ENCODE peak calls at places on chromosomes 5 and 9, in six cellular contexts. O is iPS-NIHi11, L is SK-N-SH, P is heart right ventricle, A is lower lobe of right lung, Y is iris pigment epithelial cell. M is an unnamed sample.

GRCh38 chr9:105296889-105297288 is 52.4 kb downstream of the SLC44A1 start:
- DNase-seq in O (peak), L (no peak), P (no peak), A (no peak), Y (peak), M (no peak)

GRCh38 chr9:86354882-86355399 is 731 bp upstream of the TUT7 start:
- DNase-seq in O (no peak), L (peak), P (no peak), A (no peak), Y (peak), M (peak)

GRCh38 chr5:155418960-155419579 is 405.5 kb downstream of the KIF4B start:
- DNase-seq in O (no peak), L (no peak), P (no peak), A (no peak), Y (no peak), M (no peak)

GRCh38 chr9:135340143-135340655 is 139.4 kb upstream of the PPP1R26 start:
- DNase-seq in O (peak), L (no peak), P (no peak), A (no peak), Y (no peak), M (no peak)

GRCh38 chr5:142411103-142411502 is 86.3 kb upstream of the SPRY4 start:
- DNase-seq in O (no peak), L (no peak), P (no peak), A (no peak), Y (no peak), M (no peak)

GRCh38 chr9:34177906-34178697 is 741 bp upstream of the UBAP1 start:
- DNase-seq in O (no peak), L (no peak), P (no peak), A (no peak), Y (no peak), M (no peak)

GRCh38 chr5:151080620-151081425 is at the start of gene TNIP1:
- DNase-seq in O (peak), L (peak), P (peak), A (peak), Y (peak), M (peak)

GRCh38 chr5:143206194-143207053 is 197.1 kb downstream of the NR3C1 start:
- DNase-seq in O (no peak), L (no peak), P (no peak), A (no peak), Y (no peak), M (no peak)

GRCh38 chr5:168651654-168652053 is 72.5 kb upstream of the PANK3 start:
- DNase-seq in O (no peak), L (no peak), P (no peak), A (no peak), Y (peak), M (no peak)

GRCh38 chr9:88950341-88951141 is 40.7 kb upstream of the S1PR3 start:
- DNase-seq in O (no peak), L (no peak), P (no peak), A (no peak), Y (peak), M (no peak)

GRCh38 chr5:157351386-157352089 is 85.6 kb downstream of the CYFIP2 start:
- DNase-seq in O (no peak), L (no peak), P (no peak), A (no peak), Y (no peak), M (no peak)

GRCh38 chr9:123743737-123744136 is 186.2 kb downstream of the DENND1A start:
- DNase-seq in O (no peak), L (no peak), P (no peak), A (no peak), Y (no peak), M (no peak)

GRCh38 chr5:124583469-124584350 is 162.7 kb downstream of the ZNF608 start:
- DNase-seq in O (no peak), L (no peak), P (no peak), A (no peak), Y (peak), M (no peak)

GRCh38 chr5:72951850-72952468 is 3.9 kb upstream of the FCHO2 start:
- DNase-seq in O (no peak), L (no peak), P (no peak), A (no peak), Y (peak), M (no peak)

GRCh38 chr5:73395274-73395673 is 53.3 kb downstream of the FOXD1 start:
- DNase-seq in O (no peak), L (no peak), P (no peak), A (no peak), Y (no peak), M (no peak)

GRCh38 chr5:82713811-82714210 is 363.4 kb downstream of the TMEM167A start:
- DNase-seq in O (no peak), L (no peak), P (no peak), A (no peak), Y (no peak), M (no peak)

GRCh38 chr5:80192507-80193241 is 63.2 kb downstream of the SERINC5 start:
- DNase-seq in O (no peak), L (no peak), P (peak), A (no peak), Y (peak), M (no peak)

GRCh38 chr5:156800982-156801381 is 49.1 kb upstream of the PPP1R2B start:
- DNase-seq in O (no peak), L (no peak), P (no peak), A (no peak), Y (no peak), M (no peak)

GRCh38 chr5:1217596-1218206 is 7.5 kb upstream of the SLC6A18 start:
- DNase-seq in O (peak), L (no peak), P (no peak), A (no peak), Y (no peak), M (no peak)

GRCh38 chr5:134432677-134433359 is 21.1 kb upstream of the CDKN2AIPNL start:
- DNase-seq in O (no peak), L (no peak), P (no peak), A (no peak), Y (peak), M (no peak)

GRCh38 chr5:17436766-17437221 is 61.2 kb upstream of the TAF11L2 start:
- DNase-seq in O (no peak), L (no peak), P (no peak), A (no peak), Y (peak), M (no peak)

GRCh38 chr9:4581031-4581760 is 80.9 kb upstream of the PLPP6 start:
- DNase-seq in O (no peak), L (no peak), P (no peak), A (no peak), Y (no peak), M (no peak)

GRCh38 chr5:8981496-8981895 is 564.4 kb downstream of the SEMA5A start:
- DNase-seq in O (no peak), L (no peak), P (no peak), A (no peak), Y (peak), M (no peak)

GRCh38 chr9:77194423-77194822 is 17.1 kb downstream of the VPS13A start:
- DNase-seq in O (no peak), L (no peak), P (no peak), A (no peak), Y (peak), M (no peak)

GRCh38 chr9:104836235-104836634 is 72.3 kb downstream of the NIPSNAP3B start:
- DNase-seq in O (peak), L (peak), P (no peak), A (no peak), Y (peak), M (no peak)

GRCh38 chr5:38994329-38994927 is 79.8 kb downstream of the RICTOR start:
- DNase-seq in O (peak), L (peak), P (peak), A (no peak), Y (peak), M (peak)

GRCh38 chr9:101478906-101479305 is 43.3 kb upstream of the ALDOB start:
- DNase-seq in O (no peak), L (no peak), P (no peak), A (no peak), Y (no peak), M (no peak)

GRCh38 chr9:123157216-123157615 is 111.2 kb downstream of the STRBP start:
- DNase-seq in O (no peak), L (no peak), P (no peak), A (no peak), Y (peak), M (no peak)

GRCh38 chr5:33037101-33037500 is 326.0 kb downstream of the NPR3 start:
- DNase-seq in O (no peak), L (no peak), P (no peak), A (no peak), Y (no peak), M (no peak)

GRCh38 chr5:1883120-1883924 is 597 bp upstream of the IRX4 start:
- DNase-seq in O (no peak), L (peak), P (no peak), A (peak), Y (no peak), M (no peak)

GRCh38 chr9:136173648-136174290 is 31.2 kb downstream of the LHX3 start:
- DNase-seq in O (no peak), L (no peak), P (no peak), A (no peak), Y (no peak), M (no peak)

GRCh38 chr5:134787692-134788091 is 29.1 kb downstream of the DDX46 start:
- DNase-seq in O (no peak), L (no peak), P (no peak), A (no peak), Y (no peak), M (no peak)

GRCh38 chr9:120985759-120986353 is 59.3 kb upstream of the TRAF1 start:
- DNase-seq in O (peak), L (peak), P (peak), A (no peak), Y (peak), M (peak)

GRCh38 chr5:140056880-140057279 is 13.8 kb upstream of the NRG2 start:
- DNase-seq in O (no peak), L (no peak), P (no peak), A (no peak), Y (no peak), M (no peak)

GRCh38 chr9:113957778-113958430 is 81.8 kb downstream of the ZNF618 start:
- DNase-seq in O (no peak), L (no peak), P (no peak), A (no peak), Y (peak), M (no peak)

GRCh38 chr5:22514231-22514630 is 338.9 kb downstream of the CDH12 start:
- DNase-seq in O (no peak), L (no peak), P (no peak), A (no peak), Y (peak), M (no peak)

GRCh38 chr5:124963236-124963929 is 216.9 kb upstream of the ZNF608 start:
- DNase-seq in O (peak), L (no peak), P (no peak), A (no peak), Y (peak), M (no peak)

GRCh38 chr9:121750715-121751623 is 99.5 kb downstream of the DAB2IP start:
- DNase-seq in O (no peak), L (peak), P (no peak), A (no peak), Y (no peak), M (no peak)

GRCh38 chr9:107039546-107039945 is 176.6 kb downstream of the ZNF462 start:
- DNase-seq in O (no peak), L (no peak), P (no peak), A (no peak), Y (peak), M (no peak)

GRCh38 chr5:73218552-73219171 is 45.7 kb downstream of the TMEM174 start:
- DNase-seq in O (no peak), L (no peak), P (no peak), A (no peak), Y (peak), M (no peak)